ENCODE peak calls at places on chromosomes 3 and 15, in five cellular contexts. One of them, this sample, is unnamed.

GRCh38 chr3:187288176-187288893 is 3.2 kb downstream of the MASP1 start:
- DNase-seq in GM23338: no peak
- DNase-seq in foreskin fibroblast: no peak
- DNase-seq in dorsolateral prefrontal cortex: no peak
- DNase-seq in suprapubic skin: no peak
- DNase-seq in this sample: no peak

GRCh38 chr3:12135029-12135634 is 23.6 kb downstream of the TIMP4 start:
- DNase-seq in GM23338: peak; percentile 76
- DNase-seq in foreskin fibroblast: peak; percentile 89
- DNase-seq in dorsolateral prefrontal cortex: peak; percentile 76
- DNase-seq in suprapubic skin: peak; percentile 80
- DNase-seq in this sample: no peak

GRCh38 chr15:64096486-64097431 is 977 bp downstream of the SNX1 start:
- DNase-seq in GM23338: peak; percentile 40
- DNase-seq in foreskin fibroblast: peak; percentile 51
- DNase-seq in dorsolateral prefrontal cortex: no peak
- DNase-seq in suprapubic skin: no peak
- DNase-seq in this sample: no peak

GRCh38 chr15:83959477-83959876 is 276.1 kb upstream of the GOLGA6L4 start:
- DNase-seq in GM23338: no peak
- DNase-seq in foreskin fibroblast: no peak
- DNase-seq in dorsolateral prefrontal cortex: no peak
- DNase-seq in suprapubic skin: no peak
- DNase-seq in this sample: no peak

GRCh38 chr15:84915011-84915958 is 30.8 kb downstream of the SLC28A1 start:
- DNase-seq in GM23338: peak; percentile 16
- DNase-seq in foreskin fibroblast: peak; percentile 84
- DNase-seq in dorsolateral prefrontal cortex: no peak
- DNase-seq in suprapubic skin: peak; percentile 81
- DNase-seq in this sample: peak; percentile 78

GRCh38 chr15:59917504-59918157 is 86.5 kb upstream of the FOXB1 start:
- DNase-seq in GM23338: peak; percentile 95
- DNase-seq in foreskin fibroblast: peak; percentile 61
- DNase-seq in dorsolateral prefrontal cortex: no peak
- DNase-seq in suprapubic skin: no peak
- DNase-seq in this sample: no peak

GRCh38 chr15:84752700-84753099 is 4.3 kb downstream of the ZNF592 start:
- DNase-seq in GM23338: no peak
- DNase-seq in foreskin fibroblast: peak; percentile 67
- DNase-seq in dorsolateral prefrontal cortex: no peak
- DNase-seq in suprapubic skin: no peak
- DNase-seq in this sample: no peak

GRCh38 chr3:146250449-146251382 is at the start of gene PLSCR4:
- DNase-seq in GM23338: peak; percentile 73
- DNase-seq in foreskin fibroblast: peak; percentile 89
- DNase-seq in dorsolateral prefrontal cortex: peak; percentile 41
- DNase-seq in suprapubic skin: peak; percentile 84
- DNase-seq in this sample: peak; percentile 35

GRCh38 chr15:20272422-20273184 is 269.0 kb downstream of the GOLGA6L6 start:
- DNase-seq in GM23338: no peak
- DNase-seq in foreskin fibroblast: no peak
- DNase-seq in dorsolateral prefrontal cortex: no peak
- DNase-seq in suprapubic skin: no peak
- DNase-seq in this sample: no peak

GRCh38 chr3:195181781-195182469 is 89.0 kb downstream of the XXYLT1 start:
- DNase-seq in GM23338: no peak
- DNase-seq in foreskin fibroblast: no peak
- DNase-seq in dorsolateral prefrontal cortex: no peak
- DNase-seq in suprapubic skin: no peak
- DNase-seq in this sample: no peak

GRCh38 chr15:101464999-101465669 is 24.4 kb downstream of the PCSK6 start:
- DNase-seq in GM23338: no peak
- DNase-seq in foreskin fibroblast: no peak
- DNase-seq in dorsolateral prefrontal cortex: no peak
- DNase-seq in suprapubic skin: no peak
- DNase-seq in this sample: no peak

GRCh38 chr3:50502584-50503423 is 630 bp downstream of the CACNA2D2 start:
- DNase-seq in GM23338: peak; percentile 70
- DNase-seq in foreskin fibroblast: no peak
- DNase-seq in dorsolateral prefrontal cortex: no peak
- DNase-seq in suprapubic skin: no peak
- DNase-seq in this sample: no peak
- H3K4me3 ChIP-seq in GM23338: peak overlapping the region; percentile 78
- H3K4me3 ChIP-seq in foreskin fibroblast: no peak overlapping the region
- H3K4me3 ChIP-seq in dorsolateral prefrontal cortex: peak overlapping the region; percentile 77
- H3K4me3 ChIP-seq in suprapubic skin: peak overlapping the region; percentile 63
- H3K4me3 ChIP-seq in this sample: peak overlapping the region; percentile 17

GRCh38 chr15:25435474-25436243 is 3.2 kb downstream of the UBE3A start:
- DNase-seq in GM23338: no peak
- DNase-seq in foreskin fibroblast: no peak
- DNase-seq in dorsolateral prefrontal cortex: no peak
- DNase-seq in suprapubic skin: no peak
- DNase-seq in this sample: no peak
- H3K4me3 ChIP-seq in GM23338: no peak overlapping the region
- H3K4me3 ChIP-seq in foreskin fibroblast: no peak overlapping the region
- H3K4me3 ChIP-seq in dorsolateral prefrontal cortex: no peak overlapping the region
- H3K4me3 ChIP-seq in suprapubic skin: no peak overlapping the region
- H3K4me3 ChIP-seq in this sample: no peak overlapping the region

GRCh38 chr3:32434206-32434605 is 42.6 kb downstream of the CMTM7 start:
- DNase-seq in GM23338: no peak
- DNase-seq in foreskin fibroblast: no peak
- DNase-seq in dorsolateral prefrontal cortex: no peak
- DNase-seq in suprapubic skin: no peak
- DNase-seq in this sample: no peak

GRCh38 chr3:32430900-32431299 is 39.2 kb downstream of the CMTM7 start:
- DNase-seq in GM23338: no peak
- DNase-seq in foreskin fibroblast: no peak
- DNase-seq in dorsolateral prefrontal cortex: no peak
- DNase-seq in suprapubic skin: no peak
- DNase-seq in this sample: no peak

GRCh38 chr3:32432711-32433530 is 41.3 kb downstream of the CMTM7 start:
- DNase-seq in GM23338: no peak
- DNase-seq in foreskin fibroblast: peak; percentile 65
- DNase-seq in dorsolateral prefrontal cortex: no peak
- DNase-seq in suprapubic skin: no peak
- DNase-seq in this sample: no peak

GRCh38 chr3:32431481-32431880 is 39.8 kb downstream of the CMTM7 start:
- DNase-seq in GM23338: no peak
- DNase-seq in foreskin fibroblast: no peak
- DNase-seq in dorsolateral prefrontal cortex: no peak
- DNase-seq in suprapubic skin: no peak
- DNase-seq in this sample: no peak

DNA sequence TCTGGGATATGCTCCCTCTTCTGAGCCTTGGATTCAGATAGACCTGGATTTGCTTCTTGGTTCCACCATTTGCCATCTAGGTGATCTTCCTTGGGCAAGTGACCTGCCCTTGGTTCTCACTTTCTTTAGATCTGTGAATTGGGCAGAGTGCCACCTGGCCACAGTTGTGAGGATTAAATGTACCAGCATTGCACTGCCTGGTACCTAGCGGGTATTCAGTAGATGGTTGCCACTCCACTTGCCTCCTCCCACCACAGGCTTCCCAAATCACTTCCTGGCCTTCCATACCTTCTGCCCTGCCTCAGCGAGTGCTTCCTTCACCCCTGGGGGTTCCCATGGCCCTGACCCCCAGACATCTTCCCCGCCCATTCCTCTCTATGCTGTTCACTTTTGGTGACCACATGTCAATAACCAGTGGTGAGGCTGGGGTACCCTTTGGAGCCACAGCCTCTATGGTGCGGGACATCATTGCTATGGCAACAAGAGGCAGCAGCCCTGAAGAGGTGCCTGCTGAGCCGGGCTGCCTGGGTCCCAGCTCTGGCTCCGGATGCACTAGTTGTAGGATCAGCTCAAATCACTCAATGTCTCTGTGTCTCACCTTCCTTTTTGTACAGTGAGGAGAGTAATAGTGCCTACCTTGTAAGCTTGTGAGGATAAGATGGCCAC is 40.5 kb downstream of the CMTM7 start:
- DNase-seq in GM23338: no peak
- DNase-seq in foreskin fibroblast: no peak
- DNase-seq in dorsolateral prefrontal cortex: no peak
- DNase-seq in suprapubic skin: no peak
- DNase-seq in this sample: no peak
- H3K4me3 ChIP-seq in GM23338: no peak overlapping the region
- H3K4me3 ChIP-seq in foreskin fibroblast: no peak overlapping the region
- H3K4me3 ChIP-seq in dorsolateral prefrontal cortex: no peak overlapping the region
- H3K4me3 ChIP-seq in suprapubic skin: no peak overlapping the region
- H3K4me3 ChIP-seq in this sample: no peak overlapping the region

GRCh38 chr15:47719730-47720129 is 2.4 kb downstream of the SEMA6D start:
- DNase-seq in GM23338: no peak
- DNase-seq in foreskin fibroblast: no peak
- DNase-seq in dorsolateral prefrontal cortex: no peak
- DNase-seq in suprapubic skin: no peak
- DNase-seq in this sample: no peak
- H3K4me3 ChIP-seq in GM23338: peak overlapping the region; percentile 80
- H3K4me3 ChIP-seq in foreskin fibroblast: peak overlapping the region; percentile 84
- H3K4me3 ChIP-seq in dorsolateral prefrontal cortex: peak overlapping the region; percentile 92
- H3K4me3 ChIP-seq in suprapubic skin: no peak overlapping the region
- H3K4me3 ChIP-seq in this sample: no peak overlapping the region

GRCh38 chr3:179414804-179415203 is 36.5 kb downstream of the GNB4 start:
- DNase-seq in GM23338: no peak
- DNase-seq in foreskin fibroblast: no peak
- DNase-seq in dorsolateral prefrontal cortex: no peak
- DNase-seq in suprapubic skin: no peak
- DNase-seq in this sample: no peak
- H3K4me3 ChIP-seq in GM23338: no peak overlapping the region
- H3K4me3 ChIP-seq in foreskin fibroblast: no peak overlapping the region
- H3K4me3 ChIP-seq in dorsolateral prefrontal cortex: no peak overlapping the region
- H3K4me3 ChIP-seq in suprapubic skin: no peak overlapping the region
- H3K4me3 ChIP-seq in this sample: no peak overlapping the region

DNA sequence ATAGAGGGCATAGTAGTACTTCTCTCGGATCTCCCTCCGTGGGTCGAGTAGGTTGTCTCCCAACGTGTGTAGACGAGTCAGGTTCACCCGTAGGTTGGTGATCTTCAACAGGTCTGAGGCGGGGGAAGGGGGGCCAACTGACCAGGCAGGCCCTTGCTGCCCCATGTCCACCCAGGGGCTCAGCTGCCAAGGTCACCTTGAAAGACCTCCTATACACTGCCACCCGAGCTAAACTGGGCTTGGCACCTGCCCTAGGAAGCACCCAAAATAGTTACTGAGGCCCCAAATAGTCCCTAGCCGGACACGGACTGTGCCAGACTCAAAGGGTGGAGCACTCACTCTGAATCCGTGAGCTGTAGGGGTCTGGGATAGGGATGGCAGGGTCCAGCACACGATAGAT is 1.8 kb downstream of the LAMB2 start:
- DNase-seq in GM23338: no peak
- DNase-seq in foreskin fibroblast: no peak
- DNase-seq in dorsolateral prefrontal cortex: no peak
- DNase-seq in suprapubic skin: no peak
- DNase-seq in this sample: no peak
- H3K4me3 ChIP-seq in GM23338: no peak overlapping the region
- H3K4me3 ChIP-seq in foreskin fibroblast: peak overlapping the region; percentile 67
- H3K4me3 ChIP-seq in dorsolateral prefrontal cortex: no peak overlapping the region
- H3K4me3 ChIP-seq in suprapubic skin: no peak overlapping the region
- H3K4me3 ChIP-seq in this sample: no peak overlapping the region

GRCh38 chr3:129122697-129123055 is 1.1 kb upstream of the RAB43 start:
- DNase-seq in GM23338: peak; percentile 66
- DNase-seq in foreskin fibroblast: peak; percentile 59
- DNase-seq in dorsolateral prefrontal cortex: peak; percentile 9
- DNase-seq in suprapubic skin: no peak
- DNase-seq in this sample: no peak
- H3K4me3 ChIP-seq in GM23338: peak overlapping the region; percentile 92
- H3K4me3 ChIP-seq in foreskin fibroblast: no peak overlapping the region
- H3K4me3 ChIP-seq in dorsolateral prefrontal cortex: no peak overlapping the region
- H3K4me3 ChIP-seq in suprapubic skin: no peak overlapping the region
- H3K4me3 ChIP-seq in this sample: no peak overlapping the region

DNA sequence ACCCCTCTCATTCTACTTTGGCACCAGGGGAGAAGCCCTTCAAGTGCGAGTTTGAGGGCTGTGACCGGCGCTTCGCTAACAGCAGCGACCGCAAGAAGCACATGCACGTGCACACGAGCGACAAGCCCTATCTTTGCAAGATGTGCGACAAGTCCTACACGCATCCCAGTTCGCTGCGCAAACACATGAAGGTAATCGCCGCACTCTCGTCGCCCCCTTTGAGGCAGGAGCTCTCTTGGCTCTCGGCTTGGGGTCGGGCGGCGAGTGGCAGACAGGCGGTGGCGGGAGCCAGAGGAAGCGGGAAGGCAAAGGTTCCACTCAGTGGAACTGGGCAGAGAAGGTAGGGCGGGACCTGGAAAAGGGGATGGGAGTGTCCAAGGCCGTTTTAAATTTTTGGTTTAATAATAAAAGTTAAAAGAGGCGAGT is 3.3 kb downstream of the ZIC1 start:
- DNase-seq in GM23338: peak; percentile 82
- DNase-seq in foreskin fibroblast: no peak
- DNase-seq in dorsolateral prefrontal cortex: no peak
- DNase-seq in suprapubic skin: no peak
- DNase-seq in this sample: no peak
- H3K4me3 ChIP-seq in GM23338: peak overlapping the region; percentile 71
- H3K4me3 ChIP-seq in foreskin fibroblast: no peak overlapping the region
- H3K4me3 ChIP-seq in dorsolateral prefrontal cortex: peak overlapping the region; percentile 69
- H3K4me3 ChIP-seq in suprapubic skin: no peak overlapping the region
- H3K4me3 ChIP-seq in this sample: no peak overlapping the region

This sample was measured in skeletal muscle cell.